ENCODE peak calls at places on chromosomes 16 and 17, in seven cellular contexts. U is HS-5; M is stimulated activated CD4-positive, alpha-beta T cell treated with anti-CD3 and anti-CD28 coated beads, Interleukin-1b, Interleukin-23, amount 100 ng/mL, for 4 hours; T is NCI-H510A treated with DMSO at 0.1 percent for 48 hours; B is adrenal gland; N is bronchial epithelial cell; H is fibroblast of pulmonary artery. F is an unnamed sample.

GRCh38 chr16:81715358-81716196 is 63.5 kb upstream of the PLCG2 start:
- DNase-seq in U (no peak), M (no peak), T (no peak), B (no peak), N (no peak), H (no peak), F (no peak)

GRCh38 chr17:58703137-58703846 is 10.9 kb downstream of the RAD51C start:
- DNase-seq in U (peak; percentile 16), M (no peak), T (no peak), B (no peak), N (peak; percentile 67), H (peak; percentile 82), F (no peak)

GRCh38 chr17:43995150-43995471 is 9.3 kb upstream of the NAGS start:
- DNase-seq in U (no peak), M (no peak), T (no peak), B (no peak), N (no peak), H (no peak), F (no peak)

GRCh38 chr17:38925263-38925995 is at the start of gene LASP1NB:
- DNase-seq in U (no peak), M (no peak), T (no peak), B (no peak), N (no peak), H (peak; percentile 57), F (no peak)

GRCh38 chr17:37483311-37484039 is 6.2 kb upstream of the DUSP14 start:
- DNase-seq in U (no peak), M (no peak), T (peak; percentile 3), B (no peak), N (no peak), H (peak; percentile 89), F (peak; percentile 21)

GRCh38 chr16:57606847-57607501 is 21.5 kb upstream of the ADGRG1 start:
- DNase-seq in U (no peak), M (no peak), T (peak; percentile 62), B (no peak), N (no peak), H (no peak), F (peak; percentile 97)

GRCh38 chr16:73202176-73202729 is 154.3 kb upstream of the ZFHX3 start:
- DNase-seq in U (peak; percentile 93), M (no peak), T (no peak), B (no peak), N (no peak), H (peak; percentile 80), F (no peak)

GRCh38 chr17:48795444-48796162 is 21.4 kb downstream of the TTLL6 start:
- DNase-seq in U (peak; percentile 86), M (no peak), T (no peak), B (no peak), N (no peak), H (peak; percentile 40), F (peak; percentile 76)

GRCh38 chr16:66639091-66639885 is 34.8 kb downstream of the CMTM3 start:
- DNase-seq in U (no peak), M (no peak), T (no peak), B (no peak), N (peak; percentile 83), H (peak; percentile 36), F (no peak)

GRCh38 chr16:20883554-20884239 is 16.5 kb downstream of the DCUN1D3 start:
- DNase-seq in U (no peak), M (no peak), T (no peak), B (no peak), N (no peak), H (peak; percentile 64), F (no peak)

GRCh38 chr17:266701-267656 is 85.5 kb upstream of the DOC2B start:
- DNase-seq in U (no peak), M (no peak), T (no peak), B (peak; percentile 44), N (no peak), H (no peak), F (no peak)

GRCh38 chr16:80144191-80144590 is 396.6 kb upstream of the DYNLRB2 start:
- DNase-seq in U (no peak), M (no peak), T (no peak), B (no peak), N (peak; percentile 57), H (no peak), F (no peak)

GRCh38 chr17:81143717-81144422 is 21.4 kb upstream of the PVALEF start:
- DNase-seq in U (no peak), M (no peak), T (no peak), B (no peak), N (no peak), H (no peak), F (no peak)

GRCh38 chr17:2940352-2940751 is 123.1 kb downstream of the OR1D5 start:
- DNase-seq in U (no peak), M (no peak), T (no peak), B (no peak), N (no peak), H (no peak), F (no peak)

GRCh38 chr16:4525069-4525468 is 13.5 kb downstream of the CDIP1 start:
- DNase-seq in U (no peak), M (no peak), T (no peak), B (no peak), N (no peak), H (no peak), F (no peak)